ENCODE peak calls at places on chromosomes 7 and 10, in four cellular contexts. W, S, D and C are unnamed samples.

GRCh38 chr7:110507832-110508231 is 583.1 kb upstream of the LRRN3 start:
- DNase-seq in S (no peak), W (no peak), D (no peak), C (no peak)

GRCh38 chr10:70602665-70603438 is at the start of gene PRF1:
- DNase-seq in S (no peak), D (peak), W (no peak), C (no peak)

GRCh38 chr7:42572561-42572960 is 335.6 kb upstream of the GLI3 start:
- DNase-seq in S (no peak), W (no peak), D (no peak), C (no peak)

GRCh38 chr7:27210441-27211083 is 10.7 kb upstream of the HOXA13 start:
- DNase-seq in D (peak), W (peak), S (no peak), C (peak)

GRCh38 chr7:40419832-40420231 is 285.0 kb downstream of the SUGCT start:
- DNase-seq in W (no peak), S (no peak), D (no peak), C (no peak)

GRCh38 chr10:16944081-16944922 is 127.1 kb upstream of the RSU1 start:
- DNase-seq in D (no peak), W (peak), S (no peak), C (no peak)

GRCh38 chr7:133021196-133021595 is 60.7 kb downstream of the CHCHD3 start:
- DNase-seq in D (no peak), W (no peak), S (no peak), C (no peak)

GRCh38 chr7:89456556-89456955 is 661.0 kb upstream of the TEX47 start:
- DNase-seq in D (no peak), S (no peak), W (no peak), C (no peak)

GRCh38 chr10:14254368-14254767 is 76.4 kb downstream of the FRMD4A start:
- DNase-seq in S (no peak), W (no peak), D (no peak), C (no peak)

GRCh38 chr10:13331641-13332040 is 16.5 kb downstream of the SEPHS1 start:
- DNase-seq in D (no peak), S (no peak), W (no peak), C (no peak)

GRCh38 chr7:142745091-142745635 is 4.1 kb upstream of the PRSS1 start:
- DNase-seq in W (no peak), D (peak), S (no peak), C (no peak)

GRCh38 chr7:140923358-140924006 is 1.2 kb downstream of the BRAF start:
- DNase-seq in W (peak), D (peak), S (no peak), C (no peak)

GRCh38 chr7:142908290-142908689 is 22.7 kb upstream of the TRPV6 start:
- DNase-seq in S (no peak), W (no peak), D (no peak), C (no peak)

GRCh38 chr10:34656676-34657075 is 158.4 kb downstream of the PARD3 start:
- DNase-seq in W (no peak), D (no peak), S (no peak), C (no peak)

GRCh38 chr7:132121987-132122386 is 454.3 kb downstream of the PLXNA4 start:
- DNase-seq in S (no peak), D (no peak), W (no peak), C (no peak)

GRCh38 chr10:124288928-124289921 is 129.5 kb downstream of the OAT start:
- DNase-seq in D (no peak), S (no peak), W (no peak), C (peak)

GRCh38 chr10:124290095-124290795 is 128.5 kb downstream of the OAT start:
- DNase-seq in D (peak), S (peak), W (no peak), C (peak)

GRCh38 chr10:124293641-124294449 is 124.9 kb downstream of the OAT start:
- DNase-seq in W (peak), S (no peak), D (no peak), C (no peak)

GRCh38 chr10:124292911-124293640 is 125.6 kb downstream of the OAT start:
- DNase-seq in W (no peak), D (no peak), S (no peak), C (no peak)

GRCh38 chr10:124291009-124291671 is 127.6 kb downstream of the OAT start:
- DNase-seq in D (no peak), S (no peak), W (no peak), C (no peak)
- TF ChIP-seq USF1 in D (no peak), S (no peak), W (no peak), C (no peak)

DNA sequence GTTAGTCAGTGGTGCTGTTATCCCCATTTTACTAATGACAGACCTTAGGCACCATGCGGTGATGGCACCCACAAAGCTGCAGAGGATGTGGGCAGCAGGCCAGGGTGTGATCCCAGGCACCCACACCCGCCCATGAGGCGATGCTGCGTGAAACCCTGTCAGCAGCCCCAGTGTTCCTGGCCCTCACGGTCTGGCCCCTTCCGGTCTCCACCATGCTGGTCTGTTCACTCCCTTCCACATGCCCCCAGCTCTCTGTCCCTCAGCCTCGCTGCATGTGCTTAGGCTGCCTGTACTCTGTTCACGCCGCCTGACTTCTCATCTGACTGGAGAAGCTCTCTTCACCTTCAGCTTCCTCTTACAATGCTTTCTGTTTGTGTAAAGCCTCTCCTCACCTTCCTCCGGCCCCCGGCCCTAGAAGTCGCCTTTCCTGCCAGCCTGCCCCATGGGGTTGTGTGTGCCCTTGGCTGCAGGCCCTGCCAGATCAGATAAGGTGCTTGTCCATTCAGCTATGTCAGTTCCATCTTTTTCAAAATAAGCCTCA is 17.6 kb upstream of the ORAI2 start:
- DNase-seq in W (peak), S (no peak), D (no peak), C (no peak)
- TF ChIP-seq USF1 in W (no peak), S (no peak), D (no peak), C (no peak)

DNA sequence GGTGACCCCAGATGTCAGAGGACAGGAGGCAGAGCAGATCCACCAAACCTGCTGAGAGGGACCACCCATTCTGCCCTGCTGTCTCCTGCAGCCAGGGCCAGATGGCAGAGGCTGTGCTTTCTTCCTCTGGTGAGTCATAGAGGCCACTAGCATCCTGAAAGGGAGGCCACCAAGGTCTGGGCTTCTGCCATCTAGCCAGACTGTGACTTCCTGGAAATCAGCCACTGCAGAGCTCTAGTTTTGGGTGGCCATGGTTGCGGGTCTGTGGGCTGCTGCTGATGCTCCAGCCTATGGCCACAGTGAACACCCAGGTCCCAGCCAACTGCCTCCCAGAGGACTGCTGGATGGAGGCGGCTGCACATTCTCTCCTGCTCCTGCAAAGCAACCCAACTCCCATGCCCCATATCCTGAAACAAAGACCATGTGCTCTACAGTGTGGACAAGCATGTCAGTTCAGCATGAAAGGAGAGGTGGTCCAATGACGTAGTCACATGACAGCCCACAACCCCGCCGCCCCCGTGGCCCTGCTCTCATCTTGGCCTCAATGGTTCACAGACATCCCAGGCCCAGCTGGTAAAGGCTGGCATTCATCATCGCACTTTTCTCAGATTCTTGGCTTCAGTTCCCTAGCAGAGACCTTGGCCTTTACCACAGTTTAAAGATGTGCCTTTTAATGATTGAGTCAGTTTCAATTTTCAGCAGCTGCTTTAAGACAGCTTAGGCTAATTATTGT is 73.9 kb upstream of the CXCL12 start:
- DNase-seq in W (no peak), D (no peak), S (no peak), C (no peak)
- TF ChIP-seq USF1 in W (no peak), D (no peak), S (no peak), C (no peak)

GRCh38 chr10:119253433-119254174 is 46.2 kb downstream of the GRK5 start:
- DNase-seq in W (peak), D (no peak), S (no peak), C (peak)
- TF ChIP-seq USF1 in W (no peak), D (no peak), S (no peak), C (no peak)